ENCODE peak calls at places on chromosomes 2 and 18, in five cellular contexts. One of them, this sample, is unnamed.

GRCh38 chr2:46009772-46010171 is 287.4 kb upstream of the EPAS1 start:
- DNase-seq in GM12865: no peak
- DNase-seq in cardiac fibroblast: no peak
- DNase-seq in lower leg skin: no peak
- DNase-seq in activated naive CD4-positive, alpha-beta T cell treated with anti-CD3 and anti-CD28 coated beads, Interleukin-2, amount 50 U/mL, for 16 hours: no peak
- DNase-seq in this sample: no peak

GRCh38 chr2:186558512-186559276 is 31.2 kb upstream of the ITGAV start:
- DNase-seq in GM12865: no peak
- DNase-seq in cardiac fibroblast: peak
- DNase-seq in lower leg skin: no peak
- DNase-seq in activated naive CD4-positive, alpha-beta T cell treated with anti-CD3 and anti-CD28 coated beads, Interleukin-2, amount 50 U/mL, for 16 hours: no peak
- DNase-seq in this sample: no peak

GRCh38 chr2:86251840-86252266 is 52.6 kb downstream of the MRPL35 start:
- DNase-seq in GM12865: no peak
- DNase-seq in cardiac fibroblast: no peak
- DNase-seq in lower leg skin: no peak
- DNase-seq in activated naive CD4-positive, alpha-beta T cell treated with anti-CD3 and anti-CD28 coated beads, Interleukin-2, amount 50 U/mL, for 16 hours: no peak
- DNase-seq in this sample: peak

GRCh38 chr18:5546660-5547059 is 2.9 kb upstream of the EPB41L3 start:
- DNase-seq in GM12865: peak
- DNase-seq in cardiac fibroblast: peak
- DNase-seq in lower leg skin: peak
- DNase-seq in activated naive CD4-positive, alpha-beta T cell treated with anti-CD3 and anti-CD28 coated beads, Interleukin-2, amount 50 U/mL, for 16 hours: no peak
- DNase-seq in this sample: peak

GRCh38 chr2:47230418-47230817 is 75.3 kb upstream of the STPG4 start:
- DNase-seq in GM12865: no peak
- DNase-seq in cardiac fibroblast: peak
- DNase-seq in lower leg skin: peak
- DNase-seq in activated naive CD4-positive, alpha-beta T cell treated with anti-CD3 and anti-CD28 coated beads, Interleukin-2, amount 50 U/mL, for 16 hours: no peak
- DNase-seq in this sample: no peak

GRCh38 chr2:29017716-29018275 is 36.7 kb downstream of the TOGARAM2 start:
- DNase-seq in GM12865: no peak
- DNase-seq in cardiac fibroblast: no peak
- DNase-seq in lower leg skin: no peak
- DNase-seq in activated naive CD4-positive, alpha-beta T cell treated with anti-CD3 and anti-CD28 coated beads, Interleukin-2, amount 50 U/mL, for 16 hours: no peak
- DNase-seq in this sample: no peak

GRCh38 chr2:49971453-49971852 is 817.1 kb upstream of the FSHR start:
- DNase-seq in GM12865: no peak
- DNase-seq in cardiac fibroblast: no peak
- DNase-seq in lower leg skin: no peak
- DNase-seq in activated naive CD4-positive, alpha-beta T cell treated with anti-CD3 and anti-CD28 coated beads, Interleukin-2, amount 50 U/mL, for 16 hours: no peak
- DNase-seq in this sample: no peak

GRCh38 chr2:58649746-58650145 is 408.6 kb upstream of the FANCL start:
- DNase-seq in GM12865: no peak
- DNase-seq in cardiac fibroblast: no peak
- DNase-seq in lower leg skin: no peak
- DNase-seq in activated naive CD4-positive, alpha-beta T cell treated with anti-CD3 and anti-CD28 coated beads, Interleukin-2, amount 50 U/mL, for 16 hours: no peak
- DNase-seq in this sample: no peak

GRCh38 chr2:100592226-100592625 is 29.4 kb downstream of the PDCL3 start:
- DNase-seq in GM12865: no peak
- DNase-seq in cardiac fibroblast: peak
- DNase-seq in lower leg skin: no peak
- DNase-seq in activated naive CD4-positive, alpha-beta T cell treated with anti-CD3 and anti-CD28 coated beads, Interleukin-2, amount 50 U/mL, for 16 hours: no peak
- DNase-seq in this sample: no peak

GRCh38 chr2:232999354-232999753 is 13.7 kb downstream of the NGEF start:
- DNase-seq in GM12865: peak
- DNase-seq in cardiac fibroblast: no peak
- DNase-seq in lower leg skin: no peak
- DNase-seq in activated naive CD4-positive, alpha-beta T cell treated with anti-CD3 and anti-CD28 coated beads, Interleukin-2, amount 50 U/mL, for 16 hours: no peak
- DNase-seq in this sample: no peak

GRCh38 chr2:170181602-170182001 is 3.7 kb downstream of the MYO3B start:
- DNase-seq in GM12865: no peak
- DNase-seq in cardiac fibroblast: no peak
- DNase-seq in lower leg skin: no peak
- DNase-seq in activated naive CD4-positive, alpha-beta T cell treated with anti-CD3 and anti-CD28 coated beads, Interleukin-2, amount 50 U/mL, for 16 hours: no peak
- DNase-seq in this sample: no peak

GRCh38 chr2:146124741-146125140 is 1604.8 kb upstream of the ZEB2 start:
- DNase-seq in GM12865: no peak
- DNase-seq in cardiac fibroblast: peak
- DNase-seq in lower leg skin: no peak
- DNase-seq in activated naive CD4-positive, alpha-beta T cell treated with anti-CD3 and anti-CD28 coated beads, Interleukin-2, amount 50 U/mL, for 16 hours: no peak
- DNase-seq in this sample: no peak

GRCh38 chr2:109482371-109482841 is 131.4 kb downstream of the SEPTIN10 start:
- DNase-seq in GM12865: no peak
- DNase-seq in cardiac fibroblast: peak
- DNase-seq in lower leg skin: no peak
- DNase-seq in activated naive CD4-positive, alpha-beta T cell treated with anti-CD3 and anti-CD28 coated beads, Interleukin-2, amount 50 U/mL, for 16 hours: no peak
- DNase-seq in this sample: no peak

GRCh38 chr2:223537669-223538601 is 64.2 kb downstream of the SCG2 start:
- DNase-seq in GM12865: no peak
- DNase-seq in cardiac fibroblast: peak
- DNase-seq in lower leg skin: no peak
- DNase-seq in activated naive CD4-positive, alpha-beta T cell treated with anti-CD3 and anti-CD28 coated beads, Interleukin-2, amount 50 U/mL, for 16 hours: no peak
- DNase-seq in this sample: peak

GRCh38 chr2:9774266-9774665 is 69.0 kb upstream of the TAF1B start:
- DNase-seq in GM12865: no peak
- DNase-seq in cardiac fibroblast: no peak
- DNase-seq in lower leg skin: no peak
- DNase-seq in activated naive CD4-positive, alpha-beta T cell treated with anti-CD3 and anti-CD28 coated beads, Interleukin-2, amount 50 U/mL, for 16 hours: no peak
- DNase-seq in this sample: no peak

GRCh38 chr18:41052625-41053024 is 902.4 kb upstream of the PIK3C3 start:
- DNase-seq in GM12865: no peak
- DNase-seq in cardiac fibroblast: no peak
- DNase-seq in lower leg skin: no peak
- DNase-seq in activated naive CD4-positive, alpha-beta T cell treated with anti-CD3 and anti-CD28 coated beads, Interleukin-2, amount 50 U/mL, for 16 hours: no peak
- DNase-seq in this sample: no peak

GRCh38 chr18:13163167-13163927 is 55.2 kb upstream of the LDLRAD4 start:
- DNase-seq in GM12865: no peak
- DNase-seq in cardiac fibroblast: no peak
- DNase-seq in lower leg skin: no peak
- DNase-seq in activated naive CD4-positive, alpha-beta T cell treated with anti-CD3 and anti-CD28 coated beads, Interleukin-2, amount 50 U/mL, for 16 hours: no peak
- DNase-seq in this sample: no peak

GRCh38 chr2:72325592-72326422 is 178.1 kb upstream of the CYP26B1 start:
- DNase-seq in GM12865: peak
- DNase-seq in cardiac fibroblast: peak
- DNase-seq in lower leg skin: no peak
- DNase-seq in activated naive CD4-positive, alpha-beta T cell treated with anti-CD3 and anti-CD28 coated beads, Interleukin-2, amount 50 U/mL, for 16 hours: no peak
- DNase-seq in this sample: no peak

GRCh38 chr18:63470751-63471150 is 6.0 kb upstream of the SERPINB5 start:
- DNase-seq in GM12865: no peak
- DNase-seq in cardiac fibroblast: no peak
- DNase-seq in lower leg skin: no peak
- DNase-seq in activated naive CD4-positive, alpha-beta T cell treated with anti-CD3 and anti-CD28 coated beads, Interleukin-2, amount 50 U/mL, for 16 hours: no peak
- DNase-seq in this sample: no peak

GRCh38 chr2:201261471-201261870 is 1.1 kb downstream of the CASP8 start:
- DNase-seq in GM12865: peak
- DNase-seq in cardiac fibroblast: no peak
- DNase-seq in lower leg skin: no peak
- DNase-seq in activated naive CD4-positive, alpha-beta T cell treated with anti-CD3 and anti-CD28 coated beads, Interleukin-2, amount 50 U/mL, for 16 hours: peak
- DNase-seq in this sample: no peak

GRCh38 chr2:130336877-130337734 is 5.6 kb upstream of the IMP4 start:
- DNase-seq in GM12865: peak
- DNase-seq in cardiac fibroblast: peak
- DNase-seq in lower leg skin: peak
- DNase-seq in activated naive CD4-positive, alpha-beta T cell treated with anti-CD3 and anti-CD28 coated beads, Interleukin-2, amount 50 U/mL, for 16 hours: peak
- DNase-seq in this sample: peak

GRCh38 chr2:17850151-17850550 is 28.3 kb upstream of the KCNS3 start:
- DNase-seq in GM12865: no peak
- DNase-seq in cardiac fibroblast: no peak
- DNase-seq in lower leg skin: no peak
- DNase-seq in activated naive CD4-positive, alpha-beta T cell treated with anti-CD3 and anti-CD28 coated beads, Interleukin-2, amount 50 U/mL, for 16 hours: no peak
- DNase-seq in this sample: no peak

GRCh38 chr2:70083344-70084156 is 3.7 kb upstream of the PCBP1 start:
- DNase-seq in GM12865: peak
- DNase-seq in cardiac fibroblast: no peak
- DNase-seq in lower leg skin: no peak
- DNase-seq in activated naive CD4-positive, alpha-beta T cell treated with anti-CD3 and anti-CD28 coated beads, Interleukin-2, amount 50 U/mL, for 16 hours: peak
- DNase-seq in this sample: no peak

This sample was measured in NCI-H345.